ENCODE peak calls at places on chromosome 7, in ten cellular contexts. V is PC-9; E is brain microvascular endothelial cell; A is mesothelial cell of epicardium; Y is A549; L is CD8-positive, alpha-beta T cell; H is H9; O is lower leg skin; D is fibroblast of lung; P is GM13976. T is an unnamed sample.

GRCh38 chr7:41796331-41796730 is 93.4 kb upstream of the INHBA start:
- DNase-seq in L (no peak), O (no peak), D (no peak), V (peak), H (no peak), Y (no peak), P (no peak), A (no peak), E (no peak), T (no peak)

GRCh38 chr7:158423190-158423555 is 164.4 kb downstream of the PTPRN2 start:
- DNase-seq in H (no peak), E (no peak), A (no peak), P (no peak), L (no peak), V (no peak), O (no peak), Y (no peak), D (no peak), T (no peak)

GRCh38 chr7:133534816-133535215 is 281.9 kb downstream of the EXOC4 start:
- DNase-seq in D (no peak), L (no peak), V (no peak), H (no peak), O (no peak), P (no peak), A (no peak), Y (no peak), E (no peak), T (no peak)

GRCh38 chr7:36984710-36985308 is 260.5 kb upstream of the AOAH start:
- DNase-seq in Y (no peak), O (no peak), L (no peak), H (no peak), D (no peak), A (no peak), P (no peak), V (no peak), E (no peak), T (no peak)

GRCh38 chr7:36151921-36152755 is 916 bp upstream of the EEPD1 start:
- DNase-seq in L (no peak), V (no peak), Y (no peak), H (no peak), O (no peak), D (no peak), A (no peak), E (no peak), P (no peak), T (no peak)

GRCh38 chr7:123682690-123683089 is 27.0 kb downstream of the LMOD2 start:
- DNase-seq in Y (peak), E (peak), A (no peak), P (no peak), H (no peak), L (no peak), O (no peak), D (peak), V (peak), T (no peak)

GRCh38 chr7:46603780-46604725 is 683.0 kb upstream of the IGFBP3 start:
- DNase-seq in P (no peak), L (no peak), A (no peak), O (peak), Y (no peak), V (no peak), E (peak), D (peak), H (no peak), T (no peak)

GRCh38 chr7:131326576-131326975 is 1.1 kb upstream of the MKLN1 start:
- DNase-seq in O (no peak), D (no peak), L (no peak), H (no peak), Y (peak), P (no peak), A (no peak), V (no peak), E (no peak), T (no peak)

GRCh38 chr7:45153238-45153637 is 4.4 kb upstream of the RAMP3 start:
- DNase-seq in P (no peak), L (no peak), V (no peak), H (no peak), A (no peak), E (no peak), O (no peak), Y (peak), D (no peak), T (no peak)

GRCh38 chr7:107370816-107371215 is 99.0 kb upstream of the GPR22 start:
- DNase-seq in V (no peak), D (no peak), H (no peak), L (no peak), O (no peak), A (no peak), Y (no peak), E (no peak), P (no peak), T (no peak)

GRCh38 chr7:106757846-106758245 is 96.9 kb upstream of the CCDC71L start:
- DNase-seq in L (no peak), O (peak), P (no peak), A (no peak), H (no peak), D (peak), E (no peak), Y (no peak), V (no peak), T (no peak)

GRCh38 chr7:620885-621284 is 101.2 kb upstream of the PDGFA start:
- DNase-seq in V (no peak), H (no peak), P (no peak), L (no peak), D (peak), Y (no peak), O (no peak), E (no peak), A (no peak), T (no peak)

GRCh38 chr7:132435016-132435990 is 141.0 kb downstream of the PLXNA4 start:
- DNase-seq in L (no peak), E (no peak), P (no peak), Y (no peak), D (no peak), O (no peak), H (no peak), A (no peak), V (no peak), T (no peak)

GRCh38 chr7:22319424-22320403 is 37.2 kb downstream of the RAPGEF5 start:
- DNase-seq in P (no peak), V (no peak), O (no peak), Y (no peak), L (no peak), H (no peak), E (no peak), A (no peak), D (no peak), T (no peak)

GRCh38 chr7:133854739-133855138 is 272.4 kb upstream of the LRGUK start:
- DNase-seq in O (no peak), H (no peak), D (peak), E (peak), Y (peak), L (no peak), V (no peak), P (peak), A (no peak), T (no peak)

GRCh38 chr7:55132890-55133551 is 114.2 kb downstream of the EGFR start:
- DNase-seq in H (no peak), L (no peak), D (peak), Y (peak), P (no peak), V (peak), E (peak), O (peak), A (no peak), T (no peak)

GRCh38 chr7:96440328-96440727 is 118.4 kb upstream of the SLC25A13 start:
- DNase-seq in A (no peak), D (no peak), L (no peak), Y (no peak), H (no peak), O (no peak), V (no peak), P (no peak), E (no peak), T (no peak)

GRCh38 chr7:41705109-41705871 is 2.4 kb upstream of the INHBA start:
- DNase-seq in V (peak), Y (peak), O (peak), P (peak), D (peak), E (peak), H (peak), A (peak), L (peak), T (no peak)

GRCh38 chr7:8147004-8147403 is 115.0 kb downstream of the ICA1 start:
- DNase-seq in E (no peak), H (peak), L (no peak), Y (no peak), A (no peak), V (no peak), O (no peak), D (no peak), P (no peak), T (no peak)

GRCh38 chr7:23266918-23267317 is 20.3 kb downstream of the GPNMB start:
- DNase-seq in L (no peak), V (no peak), P (no peak), D (no peak), A (no peak), E (no peak), H (no peak), O (no peak), Y (no peak), T (no peak)

GRCh38 chr7:51229106-51229537 is 87.5 kb downstream of the COBL start:
- DNase-seq in L (no peak), O (no peak), D (no peak), A (no peak), Y (no peak), P (no peak), E (no peak), H (peak), V (no peak), T (no peak)

GRCh38 chr7:43698461-43699255 is 30.7 kb downstream of the COA1 start:
- DNase-seq in P (no peak), V (no peak), L (no peak), D (peak), O (no peak), H (no peak), A (no peak), Y (no peak), E (no peak), T (no peak)

GRCh38 chr7:41574377-41574776 is 128.5 kb downstream of the INHBA start:
- DNase-seq in D (no peak), O (no peak), H (no peak), Y (no peak), V (peak), A (no peak), P (no peak), L (no peak), E (peak), T (no peak)

GRCh38 chr7:146146866-146147265 is 30.3 kb downstream of the CNTNAP2 start:
- DNase-seq in Y (no peak), V (no peak), E (peak), A (no peak), H (no peak), L (no peak), P (no peak), D (peak), O (no peak), T (no peak)

GRCh38 chr7:23863209-23863798 is 153.3 kb downstream of the STK31 start:
- DNase-seq in D (peak), V (peak), O (no peak), L (no peak), P (peak), A (no peak), E (peak), Y (peak), H (no peak), T (no peak)

GRCh38 chr7:57867884-57868701 is 418.1 kb downstream of the ZNF716 start:
- DNase-seq in L (no peak), P (peak), Y (peak), D (no peak), E (no peak), A (no peak), V (no peak), H (no peak), O (no peak), T (no peak)

GRCh38 chr7:47354831-47355541 is 226.9 kb downstream of the TNS3 start:
- DNase-seq in A (no peak), E (no peak), P (no peak), Y (no peak), D (no peak), V (no peak), H (no peak), O (no peak), L (no peak), T (no peak)

GRCh38 chr7:45596665-45597095 is 22.5 kb downstream of the ADCY1 start:
- DNase-seq in D (no peak), E (no peak), P (no peak), O (no peak), L (no peak), A (no peak), Y (no peak), H (peak), V (no peak), T (no peak)

GRCh38 chr7:124020060-124020459 is 12.8 kb downstream of the TMEM229A start:
- DNase-seq in P (no peak), A (no peak), E (no peak), O (no peak), D (no peak), Y (no peak), H (no peak), V (no peak), L (no peak), T (no peak)

GRCh38 chr7:157930441-157930840 is 593.6 kb downstream of the DNAJB6 start:
- DNase-seq in D (no peak), V (no peak), H (no peak), O (no peak), A (no peak), E (no peak), L (no peak), P (no peak), Y (no peak), T (no peak)

GRCh38 chr7:11831727-11832495 is at the start of gene THSD7A:
- DNase-seq in A (peak), D (peak), O (no peak), E (peak), L (no peak), Y (peak), H (peak), P (peak), V (no peak), T (no peak)

GRCh38 chr7:43960933-43961332 is 34.7 kb downstream of the UBE2D4 start:
- DNase-seq in V (no peak), D (no peak), Y (no peak), E (no peak), O (no peak), P (no peak), H (no peak), A (no peak), L (no peak), T (no peak)

GRCh38 chr7:120052884-120053382 is 220.0 kb upstream of the KCND2 start:
- DNase-seq in H (no peak), D (peak), L (no peak), Y (no peak), A (no peak), V (peak), E (peak), P (no peak), O (peak), T (no peak)

GRCh38 chr7:923108-924041 is 31.1 kb downstream of the ADAP1 start:
- DNase-seq in V (no peak), L (peak), P (peak), Y (no peak), H (peak), O (peak), E (peak), D (peak), A (peak), T (no peak)

GRCh38 chr7:37484460-37485063 is 35.9 kb upstream of the ELMO1 start:
- DNase-seq in H (no peak), O (no peak), P (no peak), V (no peak), Y (no peak), D (no peak), E (no peak), L (no peak), A (no peak), T (no peak)

GRCh38 chr7:140230862-140231778 is 54.3 kb upstream of the KDM7A start:
- DNase-seq in V (no peak), E (peak), L (peak), H (peak), D (no peak), A (no peak), O (peak), P (peak), Y (peak), T (no peak)

GRCh38 chr7:30412810-30413504 is 65.6 kb downstream of the NOD1 start:
- DNase-seq in D (peak), P (peak), V (peak), O (peak), E (peak), L (no peak), H (peak), Y (peak), A (no peak), T (no peak)

GRCh38 chr7:155456772-155457543 is 971 bp upstream of the EN2 start:
- DNase-seq in V (no peak), L (no peak), H (peak), D (peak), P (peak), E (peak), Y (peak), O (peak), A (no peak), T (no peak)

GRCh38 chr7:33043875-33044718 is 18.5 kb downstream of the NT5C3A start:
- DNase-seq in V (no peak), H (no peak), L (no peak), P (no peak), E (no peak), D (no peak), O (no peak), Y (peak), A (no peak), T (no peak)

GRCh38 chr7:123865517-123866117 is 20.6 kb downstream of the HYAL4 start:
- DNase-seq in P (peak), A (no peak), H (peak), E (peak), D (peak), V (peak), Y (peak), L (no peak), O (peak), T (no peak)

GRCh38 chr7:127390817-127391590 is 1.5 kb downstream of the ZNF800 start:
- DNase-seq in V (no peak), E (no peak), D (no peak), Y (no peak), H (no peak), P (no peak), O (no peak), A (no peak), L (no peak), T (no peak)

GRCh38 chr7:127392566-127393369 is at the start of gene ZNF800:
- DNase-seq in V (peak), P (peak), H (peak), D (peak), A (peak), O (peak), L (peak), E (peak), Y (peak), T (peak)

GRCh38 chr7:127390186-127390816 is 2.2 kb downstream of the ZNF800 start:
- DNase-seq in O (no peak), D (no peak), E (no peak), V (no peak), A (no peak), L (no peak), P (no peak), H (no peak), Y (no peak), T (no peak)

GRCh38 chr7:127392182-127392565 is 334 bp downstream of the ZNF800 start:
- DNase-seq in A (no peak), D (peak), Y (peak), P (peak), V (no peak), H (no peak), L (peak), E (peak), O (peak), T (no peak)

GRCh38 chr7:127391591-127392181 is 822 bp downstream of the ZNF800 start:
- DNase-seq in A (peak), O (no peak), L (peak), H (peak), V (no peak), E (peak), Y (peak), P (peak), D (peak), T (no peak)
- TF ChIP-seq CTCF in A (no peak), O (no peak), L (no peak), H (no peak), V (no peak), E (no peak), Y (no peak), P (no peak), D (no peak), T (no peak)

DNA sequence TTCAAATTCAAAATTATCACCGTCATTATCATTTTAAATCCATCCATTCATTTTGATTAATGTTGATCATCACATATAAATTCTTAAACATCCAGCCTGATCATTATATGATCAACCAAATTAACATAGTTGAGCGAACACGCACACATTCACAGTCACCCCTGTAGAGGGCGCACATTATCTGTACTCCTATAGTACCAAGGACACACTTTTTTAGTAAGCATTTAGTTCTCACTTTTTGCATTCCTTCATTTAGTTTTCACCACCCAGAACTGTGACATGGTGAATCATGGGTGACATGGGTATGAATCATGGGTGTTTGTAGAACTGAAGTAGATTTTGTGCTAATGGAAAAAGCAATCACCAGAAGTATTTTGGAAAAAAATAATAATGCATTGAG is 26.0 kb upstream of the ZNF735 start:
- DNase-seq in A (no peak), V (no peak), D (peak), Y (peak), O (no peak), E (no peak), H (no peak), P (no peak), L (no peak), T (no peak)
- TF ChIP-seq CTCF in A (no peak), V (peak), D (peak), Y (no peak), O (no peak), E (peak), H (peak), P (no peak), L (no peak), T (no peak)

GRCh38 chr7:76377186-76377918 is 18.6 kb upstream of the YWHAG start:
- DNase-seq in A (no peak), P (peak), O (no peak), V (no peak), H (no peak), E (no peak), Y (peak), D (no peak), L (no peak), T (no peak)

GRCh38 chr7:76386691-76387260 is 22.7 kb downstream of the SSC4D start:
- DNase-seq in O (no peak), E (no peak), V (no peak), D (no peak), H (no peak), Y (no peak), L (no peak), P (no peak), A (no peak), T (no peak)

GRCh38 chr7:76383089-76383944 is 24.5 kb upstream of the YWHAG start:
- DNase-seq in V (no peak), O (no peak), P (no peak), Y (peak), H (peak), A (no peak), L (no peak), E (no peak), D (no peak), T (no peak)

GRCh38 chr7:76380623-76380966 is 21.8 kb upstream of the YWHAG start:
- DNase-seq in P (no peak), H (no peak), A (no peak), V (no peak), L (no peak), E (no peak), O (no peak), Y (no peak), D (no peak), T (no peak)

GRCh38 chr7:76381814-76382213 is 23.0 kb upstream of the YWHAG start:
- DNase-seq in A (no peak), Y (no peak), H (no peak), P (no peak), O (no peak), V (no peak), E (no peak), D (no peak), L (no peak), T (no peak)
- TF ChIP-seq CTCF in A (peak), Y (no peak), H (peak), P (no peak), O (no peak), V (no peak), E (peak), D (peak), L (no peak), T (no peak)

DNA sequence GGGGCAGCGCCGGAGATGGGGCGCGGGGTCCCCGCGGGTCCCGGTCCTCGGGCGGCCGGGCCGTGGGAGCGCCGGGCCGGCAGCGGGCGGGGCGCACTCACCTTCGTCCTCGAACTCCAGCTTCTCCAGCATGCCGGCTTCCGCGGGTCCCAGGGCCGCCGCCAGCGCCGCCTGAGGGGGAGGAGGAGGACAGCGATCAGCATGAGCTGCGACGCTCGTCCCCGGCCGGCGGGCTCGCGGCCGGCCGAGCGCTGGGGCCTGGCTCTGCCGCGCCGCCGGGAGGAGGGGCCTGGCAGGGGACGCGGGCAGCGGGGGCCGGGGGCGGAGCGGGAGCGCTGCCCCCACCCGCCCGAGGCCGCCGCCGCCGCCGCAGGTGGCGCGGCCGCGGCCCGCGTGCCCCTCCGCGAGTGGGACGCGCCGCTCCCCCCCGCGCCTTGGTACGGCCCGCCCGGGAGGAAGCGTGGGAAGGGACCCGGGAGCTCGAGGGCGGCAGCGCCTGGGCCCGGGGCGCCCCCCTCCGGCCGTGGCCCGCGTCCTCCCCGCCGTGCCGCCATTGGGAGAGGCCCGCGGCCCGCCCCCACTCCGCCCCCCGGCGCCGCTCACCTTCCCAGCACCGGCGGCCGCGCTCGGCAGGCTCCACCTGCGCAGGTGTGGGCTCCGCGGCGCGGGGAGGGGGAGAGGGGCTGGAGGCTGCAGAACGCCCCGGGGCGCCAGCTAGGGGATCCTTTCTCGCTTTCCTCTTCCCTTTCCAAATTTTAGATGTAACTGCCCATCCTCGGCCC is 112.5 kb upstream of the RHEB start:
- DNase-seq in L (peak), E (peak), Y (peak), O (peak), D (peak), H (peak), A (peak), V (peak), P (peak), T (peak)
- TF ChIP-seq CTCF in L (no peak), E (peak), Y (peak), O (no peak), D (peak), H (peak), A (no peak), V (no peak), P (peak), T (no peak)

T was measured in omental fat pad.